ENCODE peak calls at places on chromosomes 11 and 22, in four cellular contexts. One of them, this sample, is unnamed.

GRCh38 chr11:2268911-2269600 is 1.3 kb downstream of the ASCL2 start:
- DNase-seq in skeletal muscle cell: no peak
- DNase-seq in fibroblast of villous mesenchyme: peak; percentile 15
- DNase-seq in mesendoderm: peak; percentile 23
- DNase-seq in this sample: peak; percentile 77

GRCh38 chr11:101048479-101048878 is 81.1 kb downstream of the PGR start:
- DNase-seq in skeletal muscle cell: no peak
- DNase-seq in fibroblast of villous mesenchyme: no peak
- DNase-seq in mesendoderm: no peak
- DNase-seq in this sample: no peak

GRCh38 chr11:108853864-108854263 is 189.0 kb downstream of the DDX10 start:
- DNase-seq in fibroblast of villous mesenchyme: no peak
- DNase-seq in mesendoderm: peak; percentile 44
- DNase-seq in skeletal muscle cell: no peak
- DNase-seq in this sample: no peak

GRCh38 chr11:65429069-65429681 is 6.6 kb downstream of the NEAT1 start:
- DNase-seq in fibroblast of villous mesenchyme: peak; percentile 84
- DNase-seq in mesendoderm: peak; percentile 74
- DNase-seq in skeletal muscle cell: no peak
- DNase-seq in this sample: peak; percentile 23

GRCh38 chr11:19929147-19929546 is 216.5 kb downstream of the NAV2 start:
- DNase-seq in fibroblast of villous mesenchyme: no peak
- DNase-seq in mesendoderm: peak; percentile 64
- DNase-seq in skeletal muscle cell: no peak
- DNase-seq in this sample: no peak

GRCh38 chr11:82195251-82195650 is 538.4 kb downstream of the FAM181B start:
- DNase-seq in mesendoderm: no peak
- DNase-seq in fibroblast of villous mesenchyme: no peak
- DNase-seq in skeletal muscle cell: no peak
- DNase-seq in this sample: no peak

GRCh38 chr11:120001161-120002135 is 136.5 kb downstream of the TRIM29 start:
- DNase-seq in skeletal muscle cell: no peak
- DNase-seq in fibroblast of villous mesenchyme: no peak
- DNase-seq in mesendoderm: no peak
- DNase-seq in this sample: no peak

GRCh38 chr11:75873417-75874148 is 58.6 kb downstream of the UVRAG start:
- DNase-seq in fibroblast of villous mesenchyme: no peak
- DNase-seq in skeletal muscle cell: no peak
- DNase-seq in mesendoderm: no peak
- DNase-seq in this sample: no peak

GRCh38 chr11:68038718-68039525 is at the start of gene TCIRG1:
- DNase-seq in mesendoderm: peak; percentile 89
- DNase-seq in fibroblast of villous mesenchyme: peak; percentile 90
- DNase-seq in skeletal muscle cell: no peak
- DNase-seq in this sample: peak; percentile 93

GRCh38 chr11:8099291-8099899 is 18.4 kb downstream of the TUB start:
- DNase-seq in skeletal muscle cell: no peak
- DNase-seq in fibroblast of villous mesenchyme: peak; percentile 85
- DNase-seq in mesendoderm: peak; percentile 80
- DNase-seq in this sample: peak; percentile 67

GRCh38 chr11:44207292-44207691 is 102.6 kb downstream of the ALX4 start:
- DNase-seq in mesendoderm: no peak
- DNase-seq in fibroblast of villous mesenchyme: no peak
- DNase-seq in skeletal muscle cell: no peak
- DNase-seq in this sample: no peak

GRCh38 chr22:31173386-31174145 is 13.6 kb downstream of the RNF185 start:
- DNase-seq in skeletal muscle cell: no peak
- DNase-seq in mesendoderm: peak; percentile 4
- DNase-seq in fibroblast of villous mesenchyme: peak; percentile 82
- DNase-seq in this sample: peak; percentile 30

GRCh38 chr11:69127091-69127850 is 28.5 kb upstream of the SMIM38 start:
- DNase-seq in mesendoderm: no peak
- DNase-seq in fibroblast of villous mesenchyme: no peak
- DNase-seq in skeletal muscle cell: no peak
- DNase-seq in this sample: no peak

GRCh38 chr11:123757976-123758375 is 3.7 kb upstream of the OR6X1 start:
- DNase-seq in fibroblast of villous mesenchyme: no peak
- DNase-seq in skeletal muscle cell: no peak
- DNase-seq in mesendoderm: no peak
- DNase-seq in this sample: no peak

GRCh38 chr22:49954991-49955580 is 5.5 kb upstream of the PIM3 start:
- DNase-seq in skeletal muscle cell: no peak
- DNase-seq in fibroblast of villous mesenchyme: no peak
- DNase-seq in mesendoderm: no peak
- DNase-seq in this sample: no peak

GRCh38 chr11:118528511-118528910 is 1.2 kb downstream of the TTC36 start:
- DNase-seq in fibroblast of villous mesenchyme: no peak
- DNase-seq in mesendoderm: no peak
- DNase-seq in skeletal muscle cell: no peak
- DNase-seq in this sample: no peak

GRCh38 chr11:118527109-118527508 is at the start of gene TTC36:
- DNase-seq in fibroblast of villous mesenchyme: peak; percentile 26
- DNase-seq in skeletal muscle cell: no peak
- DNase-seq in mesendoderm: peak; percentile 38
- DNase-seq in this sample: no peak

GRCh38 chr11:118524356-118524755 is 2.9 kb upstream of the TTC36 start:
- DNase-seq in fibroblast of villous mesenchyme: no peak
- DNase-seq in mesendoderm: no peak
- DNase-seq in skeletal muscle cell: no peak
- DNase-seq in this sample: no peak

GRCh38 chr11:118524757-118525465 is 2.4 kb upstream of the TTC36 start:
- DNase-seq in mesendoderm: no peak
- DNase-seq in fibroblast of villous mesenchyme: no peak
- DNase-seq in skeletal muscle cell: no peak
- DNase-seq in this sample: no peak

DNA sequence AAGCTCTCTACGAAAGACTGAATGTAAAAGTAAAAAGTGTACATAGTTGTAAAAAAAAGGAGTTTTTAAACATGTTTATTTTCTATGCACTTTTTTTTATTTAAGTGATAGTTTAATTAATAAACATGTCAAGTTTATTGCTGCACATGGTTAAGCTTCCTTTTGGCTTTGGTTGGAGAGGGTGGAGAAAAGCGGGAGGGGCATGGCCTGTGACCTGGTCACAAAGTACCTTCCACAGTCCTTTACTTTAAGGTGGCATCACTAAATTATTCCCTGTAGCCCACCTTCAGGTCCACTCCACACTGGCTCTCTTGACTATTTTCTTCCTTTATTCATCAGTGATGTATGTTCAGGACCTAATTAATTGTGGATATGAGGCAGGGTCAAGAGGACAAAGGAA is 586 bp upstream of the TTC36 start:
- DNase-seq in skeletal muscle cell: no peak
- DNase-seq in mesendoderm: no peak
- DNase-seq in fibroblast of villous mesenchyme: no peak
- DNase-seq in this sample: no peak
- H3K4me3 ChIP-seq in skeletal muscle cell: no peak overlapping the region
- H3K4me3 ChIP-seq in mesendoderm: no peak overlapping the region
- H3K4me3 ChIP-seq in fibroblast of villous mesenchyme: no peak overlapping the region
- H3K4me3 ChIP-seq in this sample: peak overlapping the region; percentile 23

GRCh38 chr22:41910599-41911291 is 4.1 kb downstream of the SHISA8 start:
- DNase-seq in skeletal muscle cell: no peak
- DNase-seq in mesendoderm: no peak
- DNase-seq in fibroblast of villous mesenchyme: peak; percentile 24
- DNase-seq in this sample: no peak
- H3K4me3 ChIP-seq in skeletal muscle cell: peak overlapping the region; percentile 28
- H3K4me3 ChIP-seq in mesendoderm: no peak overlapping the region
- H3K4me3 ChIP-seq in fibroblast of villous mesenchyme: peak overlapping the region; percentile 18
- H3K4me3 ChIP-seq in this sample: peak overlapping the region; percentile 36

DNA sequence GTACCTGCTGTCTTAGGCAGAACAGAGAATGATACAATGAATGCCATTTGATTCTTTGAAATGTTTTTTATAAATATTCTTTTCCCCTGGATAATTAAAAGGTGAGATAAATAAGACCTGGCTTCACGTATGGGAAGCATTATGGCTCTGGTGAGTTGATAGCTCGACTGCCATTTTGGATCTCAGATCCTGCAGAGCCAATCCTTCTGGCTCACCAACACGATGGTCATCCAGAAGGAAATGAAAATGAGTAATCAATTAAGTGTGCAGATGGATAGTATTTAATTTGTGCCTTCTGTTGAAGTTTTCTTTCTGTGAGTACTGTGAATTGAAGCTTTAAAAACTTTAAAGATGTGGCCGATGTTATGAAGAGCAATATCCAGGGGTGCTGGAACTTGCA is 2.7 kb downstream of the TNRC6B start:
- DNase-seq in mesendoderm: no peak
- DNase-seq in skeletal muscle cell: no peak
- DNase-seq in fibroblast of villous mesenchyme: no peak
- DNase-seq in this sample: no peak
- H3K4me3 ChIP-seq in mesendoderm: no peak overlapping the region
- H3K4me3 ChIP-seq in skeletal muscle cell: no peak overlapping the region
- H3K4me3 ChIP-seq in fibroblast of villous mesenchyme: peak overlapping the region; percentile 89
- H3K4me3 ChIP-seq in this sample: peak overlapping the region; percentile 17

GRCh38 chr22:40709752-40710413 is 30.6 kb downstream of the MCHR1 start:
- DNase-seq in fibroblast of villous mesenchyme: peak; percentile 78
- DNase-seq in mesendoderm: peak; percentile 79
- DNase-seq in skeletal muscle cell: no peak
- DNase-seq in this sample: no peak

GRCh38 chr22:40714514-40714966 is 35.3 kb downstream of the MCHR1 start:
- DNase-seq in fibroblast of villous mesenchyme: no peak
- DNase-seq in mesendoderm: peak; percentile 73
- DNase-seq in skeletal muscle cell: peak; percentile 22
- DNase-seq in this sample: no peak

GRCh38 chr22:40716116-40716515 is 36.8 kb downstream of the MCHR1 start:
- DNase-seq in fibroblast of villous mesenchyme: peak; percentile 37
- DNase-seq in mesendoderm: no peak
- DNase-seq in skeletal muscle cell: no peak
- DNase-seq in this sample: no peak

GRCh38 chr22:40708177-40708576 is 28.9 kb downstream of the MCHR1 start:
- DNase-seq in skeletal muscle cell: no peak
- DNase-seq in mesendoderm: no peak
- DNase-seq in fibroblast of villous mesenchyme: no peak
- DNase-seq in this sample: no peak

DNA sequence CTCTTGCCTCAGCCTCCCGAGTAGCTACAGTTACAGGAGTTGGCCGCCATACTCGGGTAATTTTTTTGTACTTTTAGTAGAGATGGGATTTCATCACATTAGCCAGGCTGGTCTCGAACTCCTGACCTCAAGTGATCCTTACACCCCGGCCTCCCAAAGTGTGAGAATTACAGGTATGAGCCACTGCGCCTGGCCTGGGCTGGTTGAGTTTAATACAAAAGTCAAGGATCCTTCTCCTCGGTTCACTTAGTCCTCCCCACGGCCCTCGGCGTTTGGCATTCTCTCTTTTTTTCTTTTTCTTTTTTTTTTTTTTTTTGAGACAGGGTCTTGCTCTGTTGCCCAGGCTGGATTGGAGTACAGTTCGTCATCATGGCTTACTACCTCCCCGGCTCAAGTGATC is 33.0 kb downstream of the MCHR1 start:
- DNase-seq in fibroblast of villous mesenchyme: no peak
- DNase-seq in skeletal muscle cell: no peak
- DNase-seq in mesendoderm: no peak
- DNase-seq in this sample: no peak
- H3K4me3 ChIP-seq in fibroblast of villous mesenchyme: no peak overlapping the region
- H3K4me3 ChIP-seq in skeletal muscle cell: no peak overlapping the region
- H3K4me3 ChIP-seq in mesendoderm: no peak overlapping the region
- H3K4me3 ChIP-seq in this sample: no peak overlapping the region

GRCh38 chr11:707817-708420 is 1.9 kb downstream of the EPS8L2 start:
- DNase-seq in mesendoderm: peak; percentile 58
- DNase-seq in skeletal muscle cell: no peak
- DNase-seq in fibroblast of villous mesenchyme: no peak
- DNase-seq in this sample: no peak
- H3K4me3 ChIP-seq in mesendoderm: no peak overlapping the region
- H3K4me3 ChIP-seq in skeletal muscle cell: no peak overlapping the region
- H3K4me3 ChIP-seq in fibroblast of villous mesenchyme: no peak overlapping the region
- H3K4me3 ChIP-seq in this sample: no peak overlapping the region

GRCh38 chr11:96095884-96096301 is 172.0 kb upstream of the MTMR2 start:
- DNase-seq in mesendoderm: no peak
- DNase-seq in skeletal muscle cell: no peak
- DNase-seq in fibroblast of villous mesenchyme: no peak
- DNase-seq in this sample: no peak

GRCh38 chr11:96096360-96096759 is 172.5 kb upstream of the MTMR2 start:
- DNase-seq in mesendoderm: no peak
- DNase-seq in skeletal muscle cell: no peak
- DNase-seq in fibroblast of villous mesenchyme: no peak
- DNase-seq in this sample: no peak

GRCh38 chr11:96101146-96101545 is 177.2 kb upstream of the MTMR2 start:
- DNase-seq in fibroblast of villous mesenchyme: no peak
- DNase-seq in skeletal muscle cell: no peak
- DNase-seq in mesendoderm: no peak
- DNase-seq in this sample: no peak

GRCh38 chr11:96097844-96098421 is 174.0 kb upstream of the MTMR2 start:
- DNase-seq in mesendoderm: no peak
- DNase-seq in fibroblast of villous mesenchyme: no peak
- DNase-seq in skeletal muscle cell: no peak
- DNase-seq in this sample: no peak

GRCh38 chr11:96098511-96099241 is 174.8 kb upstream of the MTMR2 start:
- DNase-seq in fibroblast of villous mesenchyme: peak; percentile 70
- DNase-seq in mesendoderm: no peak
- DNase-seq in skeletal muscle cell: no peak
- DNase-seq in this sample: no peak
- H3K4me3 ChIP-seq in fibroblast of villous mesenchyme: no peak overlapping the region
- H3K4me3 ChIP-seq in mesendoderm: no peak overlapping the region
- H3K4me3 ChIP-seq in skeletal muscle cell: no peak overlapping the region
- H3K4me3 ChIP-seq in this sample: no peak overlapping the region

DNA sequence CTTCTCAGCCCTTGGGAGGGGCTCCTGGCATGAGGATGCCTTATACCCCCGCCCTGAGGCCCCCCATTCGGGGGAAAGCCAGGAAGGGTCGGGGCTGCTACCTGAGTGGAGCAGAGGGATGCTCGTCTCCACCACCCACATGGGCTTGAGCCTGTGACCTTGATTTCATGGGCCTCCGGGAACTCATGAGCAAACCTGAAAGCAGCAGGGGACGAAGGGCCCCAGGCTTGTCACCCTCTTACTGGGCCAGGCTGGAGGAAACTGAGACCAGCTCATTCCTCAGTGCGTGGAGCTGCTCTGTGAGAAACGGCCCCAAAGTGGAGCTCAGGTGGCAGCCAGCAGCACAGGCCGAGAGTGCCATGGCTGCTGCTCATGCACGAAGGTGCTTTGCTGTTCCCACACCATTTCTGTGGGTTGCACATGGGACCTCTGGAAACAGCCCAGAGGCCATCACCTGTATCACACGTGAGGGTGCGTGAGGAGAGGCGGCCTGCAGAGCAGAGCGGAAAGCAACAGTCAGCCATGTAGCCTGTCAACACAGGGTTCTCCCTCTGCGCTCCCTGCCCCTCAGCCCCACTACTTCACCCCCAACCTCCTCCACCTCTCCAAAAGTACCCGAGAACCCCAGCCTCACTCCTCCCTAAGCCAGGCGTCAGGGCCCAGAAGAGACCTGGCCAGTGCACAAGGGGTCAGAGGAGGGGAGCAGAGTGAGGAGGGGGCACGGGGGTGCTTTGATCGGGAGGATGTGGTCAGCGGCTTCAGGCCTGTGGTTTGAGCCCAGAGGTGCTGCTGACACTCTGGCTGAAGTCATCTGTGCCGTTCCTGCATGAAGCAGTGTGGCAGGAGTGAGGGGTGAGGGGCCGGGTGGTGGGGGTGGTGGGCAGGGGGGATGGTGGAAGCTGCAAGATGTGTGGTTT is 14.2 kb upstream of the IL2RB start:
- DNase-seq in skeletal muscle cell: no peak
- DNase-seq in mesendoderm: no peak
- DNase-seq in fibroblast of villous mesenchyme: no peak
- DNase-seq in this sample: no peak
- H3K4me3 ChIP-seq in skeletal muscle cell: no peak overlapping the region
- H3K4me3 ChIP-seq in mesendoderm: no peak overlapping the region
- H3K4me3 ChIP-seq in fibroblast of villous mesenchyme: no peak overlapping the region
- H3K4me3 ChIP-seq in this sample: no peak overlapping the region

GRCh38 chr11:117535201-117535869 is 207.7 kb downstream of the CEP164 start:
- DNase-seq in mesendoderm: no peak
- DNase-seq in fibroblast of villous mesenchyme: no peak
- DNase-seq in skeletal muscle cell: no peak
- DNase-seq in this sample: peak; percentile 83
- H3K4me3 ChIP-seq in mesendoderm: no peak overlapping the region
- H3K4me3 ChIP-seq in fibroblast of villous mesenchyme: no peak overlapping the region
- H3K4me3 ChIP-seq in skeletal muscle cell: no peak overlapping the region
- H3K4me3 ChIP-seq in this sample: no peak overlapping the region